ENCODE peak calls at places on chromosomes 2 and 18, in four cellular contexts. One of them, this sample, is unnamed.

GRCh38 chr2:71505086-71505769 is 51.9 kb downstream of the DYSF start:
- DNase-seq in SK-N-SH: peak; percentile 81
- DNase-seq in stomach: no peak
- DNase-seq in suprapubic skin: no peak
- DNase-seq in this sample: no peak

GRCh38 chr18:50183556-50183955 is 11.4 kb downstream of the MYO5B start:
- DNase-seq in SK-N-SH: no peak
- DNase-seq in stomach: no peak
- DNase-seq in suprapubic skin: no peak
- DNase-seq in this sample: no peak

GRCh38 chr18:74899554-74899953 is 301.9 kb downstream of the ZNF407 start:
- DNase-seq in SK-N-SH: no peak
- DNase-seq in stomach: peak; percentile 40
- DNase-seq in suprapubic skin: no peak
- DNase-seq in this sample: no peak

GRCh38 chr2:168538534-168538933 is 82.5 kb downstream of the CERS6 start:
- DNase-seq in SK-N-SH: no peak
- DNase-seq in stomach: no peak
- DNase-seq in suprapubic skin: no peak
- DNase-seq in this sample: no peak

GRCh38 chr2:3626817-3627499 is 31.0 kb upstream of the ALLC start:
- DNase-seq in SK-N-SH: no peak
- DNase-seq in stomach: peak; percentile 23
- DNase-seq in suprapubic skin: no peak
- DNase-seq in this sample: no peak

GRCh38 chr2:219704878-219705277 is 77.4 kb downstream of the SLC4A3 start:
- DNase-seq in SK-N-SH: no peak
- DNase-seq in stomach: no peak
- DNase-seq in suprapubic skin: no peak
- DNase-seq in this sample: no peak

GRCh38 chr2:234852035-234852434 is 99.8 kb upstream of the SH3BP4 start:
- DNase-seq in SK-N-SH: no peak
- DNase-seq in stomach: no peak
- DNase-seq in suprapubic skin: no peak
- DNase-seq in this sample: no peak

GRCh38 chr2:235170536-235171510 is 219.0 kb downstream of the SH3BP4 start:
- DNase-seq in SK-N-SH: peak; percentile 65
- DNase-seq in stomach: no peak
- DNase-seq in suprapubic skin: no peak
- DNase-seq in this sample: peak; percentile 35

GRCh38 chr18:36149514-36150289 is 20.0 kb downstream of the ELP2 start:
- DNase-seq in SK-N-SH: no peak
- DNase-seq in stomach: no peak
- DNase-seq in suprapubic skin: no peak
- DNase-seq in this sample: no peak

GRCh38 chr2:218733615-218734021 is 23.0 kb downstream of the TTLL4 start:
- DNase-seq in SK-N-SH: no peak
- DNase-seq in stomach: peak; percentile 34
- DNase-seq in suprapubic skin: no peak
- DNase-seq in this sample: peak; percentile 12

GRCh38 chr2:28639836-28640235 is 111.8 kb upstream of the PPP1CB start:
- DNase-seq in SK-N-SH: no peak
- DNase-seq in stomach: peak; percentile 53
- DNase-seq in suprapubic skin: no peak
- DNase-seq in this sample: peak; percentile 71

GRCh38 chr2:206693399-206694137 is 24.6 kb downstream of the DYTN start:
- DNase-seq in SK-N-SH: peak; percentile 59
- DNase-seq in stomach: no peak
- DNase-seq in suprapubic skin: no peak
- DNase-seq in this sample: no peak

GRCh38 chr2:11695576-11695975 is 25.6 kb upstream of the NTSR2 start:
- DNase-seq in SK-N-SH: no peak
- DNase-seq in stomach: no peak
- DNase-seq in suprapubic skin: no peak
- DNase-seq in this sample: no peak

GRCh38 chr2:95685513-95685912 is 93.7 kb downstream of the TRIM43 start:
- DNase-seq in SK-N-SH: no peak
- DNase-seq in stomach: no peak
- DNase-seq in suprapubic skin: no peak
- DNase-seq in this sample: no peak

GRCh38 chr2:172639823-172640222 is 83.9 kb downstream of the PDK1 start:
- DNase-seq in SK-N-SH: no peak
- DNase-seq in stomach: no peak
- DNase-seq in suprapubic skin: no peak
- DNase-seq in this sample: no peak

GRCh38 chr2:132670104-132670960 is at the start of gene LYPD1:
- DNase-seq in SK-N-SH: peak; percentile 51
- DNase-seq in stomach: no peak
- DNase-seq in suprapubic skin: no peak
- DNase-seq in this sample: no peak

GRCh38 chr2:222336442-222336841 is 37.6 kb upstream of the PAX3 start:
- DNase-seq in SK-N-SH: no peak
- DNase-seq in stomach: no peak
- DNase-seq in suprapubic skin: no peak
- DNase-seq in this sample: no peak

GRCh38 chr2:7915302-7916200 is 766.3 kb upstream of the ID2 start:
- DNase-seq in SK-N-SH: no peak
- DNase-seq in stomach: no peak
- DNase-seq in suprapubic skin: no peak
- DNase-seq in this sample: no peak

GRCh38 chr18:36389811-36390581 is 92.5 kb downstream of the FHOD3 start:
- DNase-seq in SK-N-SH: peak; percentile 68
- DNase-seq in stomach: no peak
- DNase-seq in suprapubic skin: no peak
- DNase-seq in this sample: no peak

GRCh38 chr2:95346738-95347671 is 49.9 kb downstream of the KCNIP3 start:
- DNase-seq in SK-N-SH: peak; percentile 59
- DNase-seq in stomach: peak; percentile 25
- DNase-seq in suprapubic skin: no peak
- DNase-seq in this sample: no peak

GRCh38 chr2:73701968-73702665 is 35.0 kb downstream of the TPRKB start:
- DNase-seq in SK-N-SH: no peak
- DNase-seq in stomach: no peak
- DNase-seq in suprapubic skin: no peak
- DNase-seq in this sample: no peak

GRCh38 chr2:39362595-39362994 is 74.5 kb downstream of the MAP4K3 start:
- DNase-seq in SK-N-SH: no peak
- DNase-seq in stomach: no peak
- DNase-seq in suprapubic skin: no peak
- DNase-seq in this sample: no peak

GRCh38 chr2:39356922-39357639 is 80.0 kb downstream of the MAP4K3 start:
- DNase-seq in SK-N-SH: peak; percentile 14
- DNase-seq in stomach: no peak
- DNase-seq in suprapubic skin: no peak
- DNase-seq in this sample: no peak

GRCh38 chr2:39359453-39360038 is 77.5 kb downstream of the MAP4K3 start:
- DNase-seq in SK-N-SH: no peak
- DNase-seq in stomach: no peak
- DNase-seq in suprapubic skin: no peak
- DNase-seq in this sample: no peak

GRCh38 chr2:39361511-39361910 is 75.6 kb downstream of the MAP4K3 start:
- DNase-seq in SK-N-SH: no peak
- DNase-seq in stomach: no peak
- DNase-seq in suprapubic skin: no peak
- DNase-seq in this sample: no peak
- H3K9me3 ChIP-seq in SK-N-SH: peaks cover 23% of the 10 kb centered on the region
- H3K9me3 ChIP-seq in stomach: peaks cover 30% of the 10 kb centered on the region
- H3K9me3 ChIP-seq in suprapubic skin: peaks cover 24% of the 10 kb centered on the region
- H3K9me3 ChIP-seq in this sample: peaks cover 29% of the 10 kb centered on the region

GRCh38 chr18:24395049-24395780 is 2.4 kb downstream of the OSBPL1A start:
- DNase-seq in SK-N-SH: no peak
- DNase-seq in stomach: no peak
- DNase-seq in suprapubic skin: no peak
- DNase-seq in this sample: no peak

GRCh38 chr18:24398515-24398914 is 891 bp upstream of the OSBPL1A start:
- DNase-seq in SK-N-SH: no peak
- DNase-seq in stomach: no peak
- DNase-seq in suprapubic skin: peak; percentile 67
- DNase-seq in this sample: peak; percentile 11

GRCh38 chr18:24396082-24396623 is 1.5 kb downstream of the OSBPL1A start:
- DNase-seq in SK-N-SH: no peak
- DNase-seq in stomach: no peak
- DNase-seq in suprapubic skin: no peak
- DNase-seq in this sample: no peak

GRCh38 chr18:24397694-24398365 is at the start of gene OSBPL1A:
- DNase-seq in SK-N-SH: peak; percentile 99
- DNase-seq in stomach: peak; percentile 96
- DNase-seq in suprapubic skin: peak; percentile 97
- DNase-seq in this sample: peak; percentile 96

GRCh38 chr18:24397131-24397693 is 412 bp downstream of the OSBPL1A start:
- DNase-seq in SK-N-SH: peak; percentile 60
- DNase-seq in stomach: peak; percentile 44
- DNase-seq in suprapubic skin: peak; percentile 91
- DNase-seq in this sample: peak; percentile 67
- TF ChIP-seq EP300 in SK-N-SH: no peak
- TF ChIP-seq EP300 in stomach: no peak
- TF ChIP-seq EP300 in suprapubic skin: peak; percentile 1
- TF ChIP-seq EP300 in this sample: no peak

DNA sequence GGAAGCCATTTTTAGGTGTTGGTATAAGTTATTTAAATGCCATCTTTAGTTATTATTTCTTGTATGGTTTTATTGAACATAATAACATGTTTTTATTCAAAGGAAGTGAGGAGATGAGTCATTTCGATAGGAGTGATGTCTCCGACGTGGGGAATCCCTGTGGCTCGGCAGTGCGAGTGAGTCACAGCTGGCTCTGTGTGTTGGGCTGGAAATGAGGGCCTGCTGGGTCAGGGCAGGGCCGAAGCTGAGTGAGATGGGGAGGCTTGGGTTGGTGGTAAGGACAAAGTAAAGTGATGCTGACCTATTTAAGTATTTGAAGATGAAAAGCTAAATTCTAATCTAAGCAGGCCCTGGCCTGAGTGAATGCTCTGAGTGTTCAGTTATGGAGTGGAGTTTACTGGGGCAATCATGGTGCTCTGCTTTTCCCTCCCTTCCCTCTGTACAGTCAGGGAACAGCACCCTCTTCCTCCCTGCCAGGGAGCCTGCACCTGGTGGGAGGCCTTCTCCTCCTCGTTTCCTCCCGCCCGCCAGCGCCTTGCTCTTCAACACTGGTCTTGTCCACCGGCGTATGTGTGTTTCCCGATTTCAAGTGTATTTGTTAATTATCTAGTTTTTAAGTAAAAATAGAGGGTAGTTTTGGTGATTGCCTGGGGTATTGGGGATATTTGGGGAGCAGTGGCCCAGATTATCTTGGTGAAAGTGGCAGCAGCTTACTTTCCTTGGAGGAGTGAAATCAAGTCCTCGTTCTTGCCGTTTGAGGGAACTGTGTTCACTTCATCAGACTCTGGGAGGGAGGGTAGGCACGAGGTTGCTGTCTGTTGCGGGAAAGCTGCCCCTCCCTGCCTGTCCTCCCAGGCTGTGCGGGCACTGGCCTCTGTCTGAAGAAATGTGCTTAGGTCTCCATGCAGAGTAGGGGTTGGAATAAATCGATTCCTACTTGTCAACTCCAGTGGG is 157.0 kb downstream of the LDLRAD4 start:
- DNase-seq in SK-N-SH: no peak
- DNase-seq in stomach: no peak
- DNase-seq in suprapubic skin: peak; percentile 88
- DNase-seq in this sample: no peak
- TF ChIP-seq POLR2AphosphoS5 in SK-N-SH: peak; percentile 37
- TF ChIP-seq POLR2AphosphoS5 in stomach: peak; percentile 58
- TF ChIP-seq POLR2AphosphoS5 in suprapubic skin: no peak
- TF ChIP-seq POLR2AphosphoS5 in this sample: peak; percentile 13

GRCh38 chr18:14921547-14921946 is 173.6 kb downstream of the ANKRD30B start:
- DNase-seq in SK-N-SH: no peak
- DNase-seq in stomach: no peak
- DNase-seq in suprapubic skin: no peak
- DNase-seq in this sample: peak; percentile 50
- H3K9me3 ChIP-seq in SK-N-SH: no peaks in the 10 kb centered on the region
- H3K9me3 ChIP-seq in stomach: no peaks in the 10 kb centered on the region
- H3K9me3 ChIP-seq in suprapubic skin: no peaks in the 10 kb centered on the region
- H3K9me3 ChIP-seq in this sample: no peaks in the 10 kb centered on the region

GRCh38 chr2:237182422-237183123 is 96.9 kb downstream of the COPS8 start:
- DNase-seq in SK-N-SH: no peak
- DNase-seq in stomach: no peak
- DNase-seq in suprapubic skin: peak; percentile 79
- DNase-seq in this sample: no peak
- TF ChIP-seq EP300 in SK-N-SH: no peak
- TF ChIP-seq EP300 in stomach: no peak
- TF ChIP-seq EP300 in suprapubic skin: no peak
- TF ChIP-seq EP300 in this sample: peak; percentile 82